ENCODE peak calls at places on chromosomes 11 and 22, in six cellular contexts. D is activated CD4-positive, alpha-beta memory T cell treated with anti-CD3 and anti-CD28 coated beads for 36 hours; M is T-helper 2 cell treated with Interferon-gamma antibody and Interleukin-4, amounts not matched to agents 5 μg/mL and 100 μg/mL, for 36 hours; P is activated CD4-positive, CD25-positive, alpha-beta regulatory T cell treated with anti-CD3 and anti-CD28 coated beads, Interleukin-2, amount 50 U/mL, for 16 hours; V is K562; Q is NB4. T is an unnamed sample.

GRCh38 chr11:69384548-69385465 is 90.9 kb downstream of the MYEOV start:
- DNase-seq in D (peak; percentile 5), Q (no peak), V (no peak), P (no peak), M (no peak), T (peak; percentile 23)

GRCh38 chr11:19447150-19447566 is 206.4 kb upstream of the E2F8 start:
- DNase-seq in Q (no peak), P (no peak), M (no peak), D (no peak), V (no peak), T (no peak)

GRCh38 chr11:63508009-63508408 is 2.1 kb downstream of the LGALS12 start:
- DNase-seq in M (peak; percentile 16), Q (peak; percentile 89), D (peak; percentile 43), P (no peak), V (peak; percentile 72), T (peak; percentile 77)

GRCh38 chr11:18061351-18061750 is 15.3 kb upstream of the TPH1 start:
- DNase-seq in V (no peak), M (no peak), Q (no peak), D (no peak), P (no peak), T (no peak)

GRCh38 chr22:45953178-45953577 is 23.8 kb downstream of the WNT7B start:
- DNase-seq in M (no peak), D (no peak), P (no peak), V (no peak), Q (no peak), T (no peak)

GRCh38 chr11:95132956-95133355 is 43.3 kb downstream of the ENDOD1 start:
- DNase-seq in Q (no peak), D (no peak), V (no peak), M (no peak), P (no peak), T (no peak)

GRCh38 chr11:125489166-125489565 is 6.9 kb downstream of the FEZ1 start:
- DNase-seq in V (no peak), M (no peak), Q (no peak), P (no peak), D (no peak), T (no peak)

GRCh38 chr11:73350908-73351636 is 25.1 kb upstream of the RELT start:
- DNase-seq in P (peak; percentile 24), M (peak; percentile 48), Q (peak; percentile 83), D (peak; percentile 76), V (peak; percentile 87), T (peak; percentile 70)

GRCh38 chr22:42646569-42647525 is 2.3 kb downstream of the CYB5R3 start:
- DNase-seq in V (peak; percentile 80), P (no peak), D (no peak), Q (no peak), M (no peak), T (peak; percentile 91)

GRCh38 chr22:46649176-46650077 is 29.2 kb downstream of the GRAMD4 start:
- DNase-seq in Q (no peak), V (peak; percentile 69), P (no peak), D (no peak), M (no peak), T (peak; percentile 39)

GRCh38 chr22:48037618-48038017 is 1275.2 kb downstream of the TBC1D22A start:
- DNase-seq in D (no peak), P (no peak), M (no peak), V (no peak), Q (no peak), T (no peak)

GRCh38 chr11:61413496-61413895 is 16.3 kb downstream of the CPSF7 start:
- DNase-seq in V (no peak), D (no peak), M (no peak), P (no peak), Q (no peak), T (no peak)

GRCh38 chr11:114987171-114987760 is 308.9 kb downstream of the NXPE2 start:
- DNase-seq in M (no peak), P (no peak), D (no peak), V (no peak), Q (no peak), T (no peak)

GRCh38 chr11:2305862-2306823 is 4.3 kb downstream of the TSPAN32 start:
- DNase-seq in P (no peak), M (no peak), D (peak; percentile 54), V (no peak), Q (peak; percentile 51), T (peak; percentile 25)

GRCh38 chr11:26792956-26793355 is 71.1 kb upstream of the SLC5A12 start:
- DNase-seq in Q (no peak), V (no peak), D (no peak), M (no peak), P (no peak), T (no peak)

GRCh38 chr11:117606211-117606610 is 190.8 kb downstream of the DSCAML1 start:
- DNase-seq in D (peak; percentile 34), M (peak; percentile 12), Q (no peak), P (no peak), V (no peak), T (no peak)

GRCh38 chr22:36325163-36326031 is 62.4 kb downstream of the MYH9 start:
- DNase-seq in P (no peak), D (no peak), Q (no peak), V (no peak), M (no peak), T (peak; percentile 79)

GRCh38 chr11:10401275-10401674 is 53.8 kb upstream of the AMPD3 start:
- DNase-seq in M (no peak), Q (no peak), P (no peak), D (no peak), V (no peak), T (no peak)

GRCh38 chr11:107591446-107592236 is 694 bp downstream of the ELMOD1 start:
- DNase-seq in Q (no peak), D (peak; percentile 66), P (no peak), V (no peak), M (peak; percentile 48), T (no peak)

GRCh38 chr11:16883179-16883578 is 131.0 kb downstream of the PLEKHA7 start:
- DNase-seq in Q (peak; percentile 13), M (no peak), V (peak; percentile 64), D (no peak), P (no peak), T (peak; percentile 34)

GRCh38 chr22:24466831-24467249 is 28.3 kb upstream of the UPB1 start:
- DNase-seq in D (no peak), V (peak; percentile 27), M (no peak), Q (peak; percentile 72), P (no peak), T (no peak)

GRCh38 chr11:72682238-72682872 is 8.1 kb upstream of the PDE2A start:
- DNase-seq in P (no peak), D (no peak), M (no peak), Q (no peak), V (no peak), T (no peak)

GRCh38 chr22:23826510-23827350 is 12.1 kb downstream of the DERL3 start:
- DNase-seq in P (no peak), M (no peak), V (no peak), Q (no peak), D (no peak), T (no peak)

GRCh38 chr22:48444320-48445112 is 1383.2 kb downstream of the BRD1 start:
- DNase-seq in Q (peak; percentile 25), P (no peak), V (no peak), D (no peak), M (no peak), T (no peak)

GRCh38 chr22:39317084-39317755 is 2.2 kb downstream of the RPL3 start:
- DNase-seq in M (no peak), D (peak; percentile 66), Q (peak; percentile 53), V (no peak), P (no peak), T (no peak)

GRCh38 chr11:8266246-8267241 is 2.9 kb upstream of the LMO1 start:
- DNase-seq in V (no peak), M (no peak), P (no peak), D (no peak), Q (no peak), T (no peak)

GRCh38 chr22:50422961-50423815 is 51.6 kb downstream of the SBF1 start:
- DNase-seq in D (no peak), Q (no peak), P (no peak), M (no peak), V (no peak), T (no peak)

GRCh38 chr11:112122206-112122605 is 35.5 kb downstream of the SDHD start:
- DNase-seq in V (no peak), P (no peak), M (no peak), Q (no peak), D (no peak), T (no peak)

GRCh38 chr11:93054881-93055280 is 85.4 kb downstream of the MTNR1B start:
- DNase-seq in D (peak; percentile 43), P (no peak), V (peak; percentile 10), Q (peak; percentile 60), M (peak; percentile 56), T (no peak)

GRCh38 chr11:123362941-123363340 is 67.1 kb upstream of the GRAMD1B start:
- DNase-seq in M (no peak), Q (no peak), V (no peak), D (no peak), P (no peak), T (no peak)

GRCh38 chr11:11620966-11621880 is 582 bp downstream of the GALNT18 start:
- DNase-seq in Q (peak; percentile 4), V (no peak), D (peak; percentile 44), P (no peak), M (peak; percentile 35), T (peak; percentile 33)

GRCh38 chr11:72446929-72447753 is 12.8 kb upstream of the CLPB start:
- DNase-seq in Q (peak; percentile 69), M (no peak), D (no peak), P (no peak), V (peak; percentile 61), T (no peak)

GRCh38 chr11:32333335-32333991 is 101.9 kb downstream of the WT1 start:
- DNase-seq in M (no peak), P (no peak), D (peak; percentile 44), Q (no peak), V (no peak), T (peak; percentile 63)

GRCh38 chr22:19679476-19680099 is 34.7 kb upstream of the SEPTIN5 start:
- DNase-seq in D (peak; percentile 45), M (no peak), Q (peak; percentile 45), P (no peak), V (peak; percentile 94), T (peak; percentile 60)

GRCh38 chr22:40499187-40499753 is 128.9 kb downstream of the SGSM3 start:
- DNase-seq in M (peak; percentile 38), V (peak; percentile 54), Q (peak; percentile 74), D (no peak), P (no peak), T (peak; percentile 37)

GRCh38 chr11:120682866-120683265 is 171.3 kb downstream of the GRIK4 start:
- DNase-seq in D (no peak), V (no peak), Q (no peak), P (no peak), M (no peak), T (no peak)

GRCh38 chr11:1714908-1715885 is 18.2 kb downstream of the KRTAP5-6 start:
- DNase-seq in D (no peak), V (no peak), M (no peak), P (no peak), Q (no peak), T (no peak)

GRCh38 chr22:47290706-47291430 is 528.4 kb downstream of the TBC1D22A start:
- DNase-seq in D (no peak), P (no peak), V (no peak), M (no peak), Q (no peak), T (no peak)

GRCh38 chr11:33616552-33616951 is 84.1 kb downstream of the C11orf91 start:
- DNase-seq in V (no peak), D (no peak), M (no peak), Q (no peak), P (no peak), T (no peak)

GRCh38 chr11:1240771-1241170 is 17.9 kb downstream of the MUC5B start:
- DNase-seq in M (no peak), V (no peak), Q (no peak), D (no peak), P (no peak), T (no peak)

T was measured in stomach.